ENCODE peak calls at places on chromosomes 2 and 18, in six cellular contexts. One of them, this sample, is unnamed.

GRCh38 chr2:69605332-69605731 is 38.2 kb downstream of the AAK1 start:
- DNase-seq in A172: no peak
- DNase-seq in lower lobe of right lung: no peak
- DNase-seq in ureter: no peak
- DNase-seq in NCI-H460: no peak
- DNase-seq in head of caudate nucleus: no peak
- DNase-seq in this sample: no peak

GRCh38 chr2:232323328-232323650 is 55.3 kb upstream of the ALPP start:
- DNase-seq in A172: no peak
- DNase-seq in lower lobe of right lung: no peak
- DNase-seq in ureter: no peak
- DNase-seq in NCI-H460: no peak
- DNase-seq in head of caudate nucleus: no peak
- DNase-seq in this sample: no peak

GRCh38 chr2:45904267-45904921 is 252.9 kb downstream of the PRKCE start:
- DNase-seq in A172: no peak
- DNase-seq in lower lobe of right lung: no peak
- DNase-seq in ureter: no peak
- DNase-seq in NCI-H460: no peak
- DNase-seq in head of caudate nucleus: peak; percentile 66
- DNase-seq in this sample: no peak

GRCh38 chr2:40256649-40257048 is 195.2 kb downstream of the SLC8A1 start:
- DNase-seq in A172: no peak
- DNase-seq in lower lobe of right lung: no peak
- DNase-seq in ureter: no peak
- DNase-seq in NCI-H460: no peak
- DNase-seq in head of caudate nucleus: no peak
- DNase-seq in this sample: peak; percentile 15

GRCh38 chr2:8753609-8754008 is 71.8 kb downstream of the ID2 start:
- DNase-seq in A172: no peak
- DNase-seq in lower lobe of right lung: no peak
- DNase-seq in ureter: no peak
- DNase-seq in NCI-H460: no peak
- DNase-seq in head of caudate nucleus: no peak
- DNase-seq in this sample: no peak

GRCh38 chr18:26655614-26656400 is 107.5 kb upstream of the KCTD1 start:
- DNase-seq in A172: peak; percentile 22
- DNase-seq in lower lobe of right lung: peak; percentile 73
- DNase-seq in ureter: peak; percentile 49
- DNase-seq in NCI-H460: peak; percentile 3
- DNase-seq in head of caudate nucleus: peak; percentile 77
- DNase-seq in this sample: peak; percentile 49

GRCh38 chr18:73646772-73647171 is 500.9 kb downstream of the FBXO15 start:
- DNase-seq in A172: peak; percentile 51
- DNase-seq in lower lobe of right lung: no peak
- DNase-seq in ureter: no peak
- DNase-seq in NCI-H460: no peak
- DNase-seq in head of caudate nucleus: no peak
- DNase-seq in this sample: peak; percentile 79

GRCh38 chr2:224722777-224723176 is 6.6 kb upstream of the CCDC195 start:
- DNase-seq in A172: no peak
- DNase-seq in lower lobe of right lung: no peak
- DNase-seq in ureter: no peak
- DNase-seq in NCI-H460: no peak
- DNase-seq in head of caudate nucleus: no peak
- DNase-seq in this sample: no peak

GRCh38 chr2:216717491-216717901 is 22.1 kb upstream of the IGFBP5 start:
- DNase-seq in A172: peak; percentile 23
- DNase-seq in lower lobe of right lung: no peak
- DNase-seq in ureter: no peak
- DNase-seq in NCI-H460: no peak
- DNase-seq in head of caudate nucleus: no peak
- DNase-seq in this sample: no peak

GRCh38 chr2:215683295-215683694 is 247.4 kb upstream of the FN1 start:
- DNase-seq in A172: no peak
- DNase-seq in lower lobe of right lung: no peak
- DNase-seq in ureter: no peak
- DNase-seq in NCI-H460: no peak
- DNase-seq in head of caudate nucleus: no peak
- DNase-seq in this sample: no peak

GRCh38 chr2:217551229-217551909 is 451.4 kb downstream of the TNS1 start:
- DNase-seq in A172: peak; percentile 93
- DNase-seq in lower lobe of right lung: no peak
- DNase-seq in ureter: no peak
- DNase-seq in NCI-H460: peak; percentile 9
- DNase-seq in head of caudate nucleus: no peak
- DNase-seq in this sample: peak; percentile 35

GRCh38 chr2:155622443-155622842 is 710.1 kb downstream of the NR4A2 start:
- DNase-seq in A172: no peak
- DNase-seq in lower lobe of right lung: no peak
- DNase-seq in ureter: no peak
- DNase-seq in NCI-H460: no peak
- DNase-seq in head of caudate nucleus: no peak
- DNase-seq in this sample: no peak

GRCh38 chr2:234564719-234565118 is 67.8 kb upstream of the ARL4C start:
- DNase-seq in A172: peak; percentile 40
- DNase-seq in lower lobe of right lung: no peak
- DNase-seq in ureter: no peak
- DNase-seq in NCI-H460: peak; percentile 7
- DNase-seq in head of caudate nucleus: no peak
- DNase-seq in this sample: peak; percentile 54

GRCh38 chr2:41414486-41415230 is 633.2 kb upstream of the PKDCC start:
- DNase-seq in A172: peak; percentile 39
- DNase-seq in lower lobe of right lung: no peak
- DNase-seq in ureter: no peak
- DNase-seq in NCI-H460: peak; percentile 19
- DNase-seq in head of caudate nucleus: no peak
- DNase-seq in this sample: peak; percentile 65

GRCh38 chr18:23746851-23747250 is 57.6 kb downstream of the LAMA3 start:
- DNase-seq in A172: no peak
- DNase-seq in lower lobe of right lung: no peak
- DNase-seq in ureter: no peak
- DNase-seq in NCI-H460: no peak
- DNase-seq in head of caudate nucleus: no peak
- DNase-seq in this sample: no peak